ENCODE peak calls at places on chromosomes 3 and 15, in five cellular contexts. O is neural progenitor cell, I is tibial artery, S is OCI-LY7, P is fibroblast of mammary gland. L is an unnamed sample.

GRCh38 chr15:39096608-39097007 is 484.3 kb upstream of the THBS1 start:
- DNase-seq in O (no peak), I (no peak), S (no peak), P (no peak), L (no peak)

GRCh38 chr3:13404625-13405452 is 15.3 kb downstream of the NUP210 start:
- DNase-seq in O (no peak), I (no peak), S (no peak), P (no peak), L (no peak)

GRCh38 chr3:86563358-86563970 is 427.5 kb downstream of the VGLL3 start:
- DNase-seq in O (peak), I (no peak), S (peak), P (peak), L (no peak)

GRCh38 chr3:184601576-184602405 is 40.2 kb downstream of the EPHB3 start:
- DNase-seq in O (peak), I (no peak), S (no peak), P (no peak), L (no peak)

GRCh38 chr3:167930453-167930852 is 165.3 kb downstream of the GOLIM4 start:
- DNase-seq in O (no peak), I (no peak), S (no peak), P (no peak), L (no peak)

GRCh38 chr3:153244961-153245360 is 82.9 kb downstream of the RAP2B start:
- DNase-seq in O (no peak), I (no peak), S (no peak), P (peak), L (no peak)

GRCh38 chr15:55221090-55222011 is 24.6 kb upstream of the RSL24D1 start:
- DNase-seq in O (no peak), I (no peak), S (peak), P (peak), L (no peak)

GRCh38 chr3:71584216-71585061 is 911 bp upstream of the FOXP1 start:
- DNase-seq in O (peak), I (peak), S (peak), P (peak), L (peak)

GRCh38 chr3:105938101-105938500 is 69.3 kb upstream of the CBLB start:
- DNase-seq in O (no peak), I (no peak), S (no peak), P (peak), L (no peak)

GRCh38 chr3:176351408-176351807 is 845.9 kb downstream of the TBL1XR1 start:
- DNase-seq in O (no peak), I (no peak), S (no peak), P (peak), L (no peak)

GRCh38 chr3:13708871-13709595 is 160.1 kb downstream of the FBLN2 start:
- DNase-seq in O (no peak), I (peak), S (no peak), P (no peak), L (peak)

GRCh38 chr3:11514191-11514770 is 129.4 kb downstream of the VGLL4 start:
- DNase-seq in O (no peak), I (peak), S (no peak), P (peak), L (no peak)

GRCh38 chr3:169227911-169228310 is 435.6 kb downstream of the MECOM start:
- DNase-seq in O (peak), I (no peak), S (no peak), P (peak), L (no peak)

GRCh38 chr3:120440001-120440703 is 10.6 kb downstream of the FSTL1 start:
- DNase-seq in O (no peak), I (no peak), S (no peak), P (no peak), L (no peak)

GRCh38 chr15:52005748-52006701 is 13.0 kb upstream of the MAPK6 start:
- DNase-seq in O (no peak), I (no peak), S (no peak), P (peak), L (no peak)

GRCh38 chr3:158107508-158108095 is 1.4 kb upstream of the SHOX2 start:
- DNase-seq in O (no peak), I (no peak), S (no peak), P (no peak), L (no peak)

GRCh38 chr15:66188464-66188863 is 65.1 kb downstream of the MEGF11 start:
- DNase-seq in O (no peak), I (no peak), S (peak), P (no peak), L (no peak)
- TF ChIP-seq CTCF in O (no peak), I (no peak), S (peak), P (no peak), L (no peak)

DNA sequence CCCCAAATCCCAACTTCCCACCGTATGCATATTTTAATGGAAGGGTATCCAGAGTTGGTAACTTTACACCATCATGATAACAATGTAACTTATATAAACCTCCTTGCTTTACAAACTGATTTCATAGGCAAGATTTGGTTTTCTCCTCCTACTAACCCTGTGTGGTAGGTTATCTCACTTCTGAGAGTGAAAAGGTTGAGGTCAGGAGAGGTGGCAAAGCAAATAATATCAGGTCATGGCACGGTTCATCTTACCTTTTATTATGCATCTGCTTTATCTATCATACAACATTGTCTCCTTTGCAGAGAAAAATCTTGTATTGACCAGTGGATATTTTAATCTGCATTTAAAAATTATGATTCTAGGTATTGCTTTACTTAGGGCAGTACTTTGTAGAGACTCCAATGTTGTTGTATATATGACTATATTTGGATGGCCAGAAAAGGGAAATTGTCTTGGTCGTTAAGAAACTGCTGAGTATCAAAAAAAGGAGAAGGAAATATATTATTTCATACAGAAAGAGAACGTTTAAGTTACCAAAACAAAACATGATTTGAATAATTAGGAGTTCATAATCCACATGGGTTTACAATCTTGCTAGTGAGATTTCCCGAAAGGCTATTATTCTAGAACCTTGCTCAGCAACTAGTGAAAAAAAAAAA is 30.4 kb downstream of the NFKBIZ start:
- DNase-seq in O (no peak), I (no peak), S (no peak), P (no peak), L (no peak)
- TF ChIP-seq CTCF in O (no peak), I (no peak), S (no peak), P (no peak), L (no peak)

GRCh38 chr3:187066228-187066995 is 72.9 kb downstream of the RPL39L start:
- DNase-seq in O (peak), I (no peak), S (peak), P (peak), L (no peak)
- TF ChIP-seq CTCF in O (peak), I (no peak), S (peak), P (peak), L (peak)

GRCh38 chr3:45826321-45826720 is 15.6 kb downstream of the LZTFL1 start:
- DNase-seq in O (no peak), I (no peak), S (no peak), P (no peak), L (no peak)
- TF ChIP-seq CTCF in O (no peak), I (no peak), S (no peak), P (no peak), L (no peak)